ENCODE peak calls at places on chromosome 17, in four cellular contexts. I, B, X and D are unnamed samples.

GRCh38 chr17:70181376-70181775 is 12.0 kb downstream of the KCNJ2 start:
- DNase-seq in I (no peak), X (no peak), B (no peak), D (no peak)

GRCh38 chr17:37570527-37571093 is 38.6 kb downstream of the SYNRG start:
- DNase-seq in B (peak), X (no peak), I (peak), D (peak)

GRCh38 chr17:41020346-41020745 is 6.7 kb downstream of the KRTAP1-5 start:
- DNase-seq in B (peak), X (no peak), I (no peak), D (no peak)

GRCh38 chr17:4043862-4044261 is 79.6 kb upstream of the ATP2A3 start:
- DNase-seq in B (no peak), X (peak), I (no peak), D (no peak)

GRCh38 chr17:76528528-76529223 is 8.8 kb downstream of the CYGB start:
- DNase-seq in I (peak), X (no peak), B (no peak), D (peak)

GRCh38 chr17:40809721-40810421 is 10.1 kb upstream of the KRT28 start:
- DNase-seq in B (no peak), I (no peak), X (no peak), D (no peak)

GRCh38 chr17:37737081-37737480 is 7.8 kb downstream of the HNF1B start:
- DNase-seq in B (peak), I (no peak), X (no peak), D (no peak)

GRCh38 chr17:48997827-48998556 is 807 bp downstream of the IGF2BP1 start:
- DNase-seq in I (peak), X (no peak), B (no peak), D (peak)

GRCh38 chr17:52696362-52696761 is 537.8 kb upstream of the CA10 start:
- DNase-seq in X (no peak), B (no peak), I (no peak), D (no peak)

GRCh38 chr17:65749479-65749878 is 188.0 kb upstream of the AXIN2 start:
- DNase-seq in B (peak), I (no peak), X (no peak), D (no peak)

GRCh38 chr17:72142614-72143013 is 21.8 kb downstream of the SOX9 start:
- DNase-seq in X (no peak), I (no peak), B (no peak), D (no peak)

GRCh38 chr17:78276098-78276497 is 44.7 kb downstream of the TMEM235 start:
- DNase-seq in B (no peak), I (no peak), X (peak), D (no peak)

GRCh38 chr17:2709173-2709661 is 2.3 kb downstream of the CLUH start:
- DNase-seq in I (no peak), B (no peak), X (peak), D (no peak)

GRCh38 chr17:31054761-31055160 is 40.0 kb upstream of the NF1 start:
- DNase-seq in I (no peak), B (no peak), X (no peak), D (no peak)

GRCh38 chr17:31064707-31065106 is 30.1 kb upstream of the NF1 start:
- DNase-seq in B (no peak), I (no peak), X (no peak), D (no peak)

GRCh38 chr17:31060814-31061550 is 33.8 kb upstream of the NF1 start:
- DNase-seq in X (no peak), B (no peak), I (no peak), D (no peak)

GRCh38 chr17:31061678-31062077 is 33.1 kb upstream of the NF1 start:
- DNase-seq in I (no peak), B (no peak), X (no peak), D (no peak)

DNA sequence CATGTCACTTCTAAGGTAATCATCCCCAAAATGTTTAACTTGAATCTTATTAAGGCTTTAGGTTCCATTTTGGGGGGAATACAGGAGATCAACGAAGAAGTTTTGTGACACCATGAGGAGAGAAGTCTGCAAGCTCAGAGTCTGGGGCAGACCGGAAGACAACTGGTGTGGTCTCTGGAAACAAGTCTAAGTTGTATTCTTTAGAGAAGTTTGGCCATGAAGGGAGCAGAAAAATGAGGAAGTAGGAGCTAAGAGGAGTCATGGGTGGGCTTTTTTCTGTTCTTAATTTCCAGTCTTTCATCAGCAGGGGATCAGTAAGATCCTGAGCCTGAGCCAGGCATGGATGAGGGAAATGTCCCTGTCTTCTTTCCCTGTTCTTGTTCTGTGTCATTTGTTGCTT is 35.8 kb upstream of the NF1 start:
- DNase-seq in I (no peak), B (no peak), X (no peak), D (no peak)
- TF ChIP-seq NFIC in I (no peak), B (no peak), X (no peak), D (no peak)

GRCh38 chr17:17305282-17305801 is 2.2 kb downstream of the NT5M start:
- DNase-seq in B (peak), X (peak), I (peak), D (peak)
- TF ChIP-seq NFIC in B (no peak), X (no peak), I (no peak), D (no peak)

GRCh38 chr17:32461853-32462617 is 17.7 kb downstream of the PSMD11 start:
- DNase-seq in X (no peak), B (peak), I (peak), D (peak)
- TF ChIP-seq NFIC in X (no peak), B (no peak), I (no peak), D (no peak)

GRCh38 chr17:38886643-38887010 is 16.8 kb downstream of the LASP1 start:
- DNase-seq in B (no peak), X (no peak), I (no peak), D (no peak)
- TF ChIP-seq NFIC in B (no peak), X (no peak), I (no peak), D (no peak)

GRCh38 chr17:81867952-81868673 is 3.0 kb downstream of the ARHGDIA start:
- DNase-seq in B (no peak), X (no peak), I (peak), D (no peak)
- TF ChIP-seq NFIC in B (peak), X (no peak), I (no peak), D (peak)

DNA sequence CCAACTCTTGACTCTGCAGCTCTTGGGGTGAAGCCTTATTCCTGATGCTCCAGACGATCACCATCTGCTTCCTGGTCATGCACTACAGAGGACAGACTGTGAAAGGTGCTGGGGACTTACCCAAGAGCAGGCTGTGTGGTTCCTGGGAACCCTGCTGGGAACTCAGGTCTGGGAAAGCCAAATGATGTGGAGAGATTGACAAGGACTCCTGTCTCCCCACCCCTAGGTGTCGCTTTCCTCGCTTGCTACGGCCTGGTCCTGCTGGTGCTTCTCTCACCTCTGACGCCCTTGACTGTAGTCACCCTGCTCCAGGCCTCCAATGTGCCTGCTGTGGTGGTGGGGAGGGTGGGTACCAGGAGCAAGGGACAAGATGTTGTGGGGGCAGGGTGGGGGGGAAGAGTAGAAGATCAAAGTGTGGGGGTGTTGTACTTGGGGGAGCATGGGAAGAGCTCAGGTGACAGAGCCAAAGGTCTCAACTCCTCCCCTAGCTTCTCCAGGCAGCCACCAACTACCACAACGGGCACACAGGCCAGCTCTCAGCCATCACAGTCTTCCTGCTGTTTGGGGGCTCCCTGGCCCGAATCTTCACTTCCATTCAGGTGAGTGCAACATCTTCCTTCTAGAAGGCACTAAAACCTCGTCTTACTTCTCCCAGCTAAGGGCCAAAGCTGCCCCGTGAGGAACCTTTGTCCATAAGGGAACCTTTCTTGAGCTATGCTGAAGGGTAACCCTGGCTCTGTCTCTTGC is 3.0 kb downstream of the SOX15 start:
- DNase-seq in B (peak), I (no peak), X (no peak), D (peak)
- TF ChIP-seq NFIC in B (no peak), I (no peak), X (no peak), D (no peak)

DNA sequence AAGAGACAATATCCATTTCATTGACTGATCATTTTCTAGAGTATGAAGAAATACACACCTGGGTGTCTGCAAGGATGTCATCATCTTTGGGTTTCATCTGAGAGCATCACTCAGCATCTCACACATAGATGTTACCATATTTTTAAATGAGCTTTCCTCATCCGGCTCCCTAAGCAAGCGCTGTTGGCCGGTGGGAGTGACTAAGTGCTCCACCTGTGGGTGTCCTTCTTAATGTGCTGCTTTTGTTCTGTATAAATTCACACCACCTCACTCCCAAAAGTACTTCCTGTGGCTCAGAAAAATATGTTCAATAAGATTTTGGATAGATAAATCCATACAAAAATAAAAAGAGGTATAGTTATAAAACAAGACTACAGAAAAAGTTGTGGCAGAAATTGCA is 7.4 kb downstream of the SSTR2 start:
- DNase-seq in B (no peak), I (no peak), X (no peak), D (no peak)
- TF ChIP-seq NFIC in B (no peak), I (no peak), X (no peak), D (no peak)

DNA sequence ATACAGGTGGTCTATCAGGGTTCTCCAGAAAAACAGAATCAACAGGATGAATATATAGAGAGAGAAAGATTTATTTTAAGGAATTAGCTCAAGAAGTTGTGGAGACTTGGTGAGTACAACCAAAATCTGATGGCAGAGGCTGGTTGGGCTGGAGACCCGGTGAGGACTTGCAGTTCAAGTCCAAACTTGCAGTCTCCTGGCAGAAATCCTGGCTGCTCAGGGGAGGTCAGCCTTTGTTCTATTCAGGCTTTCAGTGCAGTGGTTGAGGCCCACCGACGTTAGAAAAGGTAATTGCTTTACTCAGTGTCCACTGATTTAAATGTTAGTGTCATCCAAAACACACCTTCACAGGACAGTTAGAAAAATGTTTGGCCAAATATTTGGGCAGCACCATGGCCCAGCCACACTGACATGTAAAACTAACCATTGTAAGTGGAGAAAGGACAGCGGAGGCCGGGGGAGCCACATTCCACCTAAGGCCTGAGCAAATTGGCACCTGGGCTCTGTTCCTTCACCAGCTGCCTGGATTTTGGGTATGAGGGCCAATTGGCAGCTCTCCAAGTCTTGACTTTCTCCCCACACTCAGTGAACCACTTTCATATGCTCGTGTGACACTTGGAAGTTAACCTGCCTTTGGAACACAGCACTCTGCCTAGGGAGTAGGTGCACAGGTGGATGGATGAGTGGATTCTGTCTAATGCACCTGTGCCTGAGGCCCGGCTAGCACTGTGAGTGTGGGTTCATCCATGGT is 54.7 kb downstream of the CACNG5 start:
- DNase-seq in I (no peak), B (no peak), X (no peak), D (no peak)
- TF ChIP-seq NFIC in I (no peak), B (no peak), X (no peak), D (no peak)

DNA sequence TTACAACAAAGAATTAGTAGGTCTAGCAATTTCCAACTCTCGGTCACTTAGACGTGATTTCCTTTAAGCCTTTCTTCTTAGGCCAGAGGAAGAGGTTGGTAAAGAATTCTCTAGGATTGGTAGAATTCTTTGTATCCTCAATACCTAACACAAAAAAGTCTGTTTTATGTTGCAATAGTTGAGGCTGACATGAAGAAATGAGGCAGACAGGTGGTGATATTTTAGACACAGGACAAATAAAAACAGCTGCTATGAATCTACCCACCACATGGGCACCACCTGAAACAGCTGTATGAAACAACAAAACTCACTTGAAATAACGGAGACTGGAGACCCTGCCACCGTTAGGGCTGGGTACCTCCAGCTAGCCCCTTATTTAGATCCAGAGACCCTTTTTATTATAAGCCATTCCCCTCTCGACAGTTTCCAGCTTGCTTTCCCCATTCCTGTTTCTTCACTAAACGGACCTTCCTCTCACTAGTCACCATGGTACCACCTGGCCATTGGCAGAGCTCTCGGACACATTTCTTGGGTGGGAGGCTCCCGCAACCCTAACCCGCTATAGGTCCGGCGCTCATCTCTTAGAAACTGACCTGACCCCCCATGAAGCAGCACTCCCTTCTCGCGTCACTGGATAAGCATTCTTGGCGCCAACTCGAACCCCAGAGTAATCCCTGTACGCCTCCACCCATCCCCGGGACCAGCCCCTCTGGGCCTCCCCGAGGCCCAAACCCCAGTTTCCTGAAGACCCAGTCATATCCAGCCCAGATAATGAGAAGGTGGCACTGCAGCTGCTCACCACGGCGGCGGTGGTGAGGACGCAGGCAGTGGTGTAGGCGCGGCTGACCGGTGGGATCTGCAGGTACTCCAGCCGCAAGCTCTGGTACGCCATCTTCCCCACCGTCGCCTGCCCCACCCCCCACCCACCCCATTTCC is at the start of gene DERL2:
- DNase-seq in B (peak), X (no peak), I (no peak), D (peak)
- TF ChIP-seq NFIC in B (no peak), X (no peak), I (no peak), D (peak)